ENCODE peak calls at places on chromosomes 11 and 22, in nine cellular contexts. One of them, this sample, is unnamed.

GRCh38 chr11:7793233-7793632 is 3.5 kb downstream of the OR5P2 start:
- DNase-seq in uterus: no peak
- DNase-seq in vagina: no peak
- DNase-seq in stomach: no peak
- DNase-seq in esophagus squamous epithelium: no peak
- DNase-seq in breast epithelium: no peak
- DNase-seq in ovary: no peak
- DNase-seq in K562: no peak
- DNase-seq in IMR-90: no peak
- DNase-seq in this sample: no peak

GRCh38 chr11:33687733-33688479 is 12.7 kb downstream of the C11orf91 start:
- DNase-seq in uterus: no peak
- DNase-seq in vagina: no peak
- DNase-seq in stomach: no peak
- DNase-seq in esophagus squamous epithelium: no peak
- DNase-seq in breast epithelium: no peak
- DNase-seq in ovary: no peak
- DNase-seq in K562: peak
- DNase-seq in IMR-90: peak
- DNase-seq in this sample: no peak

GRCh38 chr11:16184588-16184987 is 171.8 kb downstream of the SOX6 start:
- DNase-seq in uterus: no peak
- DNase-seq in vagina: no peak
- DNase-seq in stomach: no peak
- DNase-seq in esophagus squamous epithelium: no peak
- DNase-seq in breast epithelium: no peak
- DNase-seq in ovary: no peak
- DNase-seq in K562: no peak
- DNase-seq in IMR-90: peak
- DNase-seq in this sample: no peak

GRCh38 chr11:44463751-44464150 is 101.7 kb upstream of the CD82 start:
- DNase-seq in uterus: no peak
- DNase-seq in vagina: no peak
- DNase-seq in stomach: no peak
- DNase-seq in esophagus squamous epithelium: no peak
- DNase-seq in breast epithelium: no peak
- DNase-seq in ovary: no peak
- DNase-seq in K562: no peak
- DNase-seq in IMR-90: no peak
- DNase-seq in this sample: no peak

GRCh38 chr11:127345819-127346459 is 345.4 kb upstream of the KIRREL3 start:
- DNase-seq in uterus: no peak
- DNase-seq in vagina: no peak
- DNase-seq in stomach: no peak
- DNase-seq in esophagus squamous epithelium: no peak
- DNase-seq in breast epithelium: no peak
- DNase-seq in ovary: no peak
- DNase-seq in K562: peak
- DNase-seq in IMR-90: peak
- DNase-seq in this sample: peak

GRCh38 chr11:27904358-27905055 is 203.4 kb downstream of the KIF18A start:
- DNase-seq in uterus: no peak
- DNase-seq in vagina: no peak
- DNase-seq in stomach: no peak
- DNase-seq in esophagus squamous epithelium: no peak
- DNase-seq in breast epithelium: no peak
- DNase-seq in ovary: no peak
- DNase-seq in K562: no peak
- DNase-seq in IMR-90: peak
- DNase-seq in this sample: no peak

GRCh38 chr11:95778699-95779098 is 10.9 kb downstream of the FAM76B start:
- DNase-seq in uterus: no peak
- DNase-seq in vagina: no peak
- DNase-seq in stomach: no peak
- DNase-seq in esophagus squamous epithelium: no peak
- DNase-seq in breast epithelium: no peak
- DNase-seq in ovary: no peak
- DNase-seq in K562: no peak
- DNase-seq in IMR-90: no peak
- DNase-seq in this sample: no peak

GRCh38 chr22:39089928-39090327 is 7.1 kb upstream of the APOBEC3H start:
- DNase-seq in uterus: no peak
- DNase-seq in vagina: no peak
- DNase-seq in stomach: no peak
- DNase-seq in esophagus squamous epithelium: no peak
- DNase-seq in breast epithelium: no peak
- DNase-seq in ovary: no peak
- DNase-seq in K562: peak
- DNase-seq in IMR-90: no peak
- DNase-seq in this sample: no peak

GRCh38 chr11:3197878-3198528 is 20.6 kb downstream of the MRGPRG start:
- DNase-seq in uterus: no peak
- DNase-seq in vagina: no peak
- DNase-seq in stomach: no peak
- DNase-seq in esophagus squamous epithelium: no peak
- DNase-seq in breast epithelium: no peak
- DNase-seq in ovary: no peak
- DNase-seq in K562: peak
- DNase-seq in IMR-90: no peak
- DNase-seq in this sample: no peak

GRCh38 chr11:94604496-94604895 is 37.3 kb downstream of the PIWIL4 start:
- DNase-seq in uterus: no peak
- DNase-seq in vagina: no peak
- DNase-seq in stomach: no peak
- DNase-seq in esophagus squamous epithelium: no peak
- DNase-seq in breast epithelium: no peak
- DNase-seq in ovary: no peak
- DNase-seq in K562: no peak
- DNase-seq in IMR-90: peak
- DNase-seq in this sample: no peak

GRCh38 chr11:97833412-97833811 is 1187.3 kb upstream of the CNTN5 start:
- DNase-seq in uterus: no peak
- DNase-seq in vagina: no peak
- DNase-seq in stomach: no peak
- DNase-seq in esophagus squamous epithelium: no peak
- DNase-seq in breast epithelium: no peak
- DNase-seq in ovary: no peak
- DNase-seq in K562: no peak
- DNase-seq in IMR-90: no peak
- DNase-seq in this sample: no peak
- TF ChIP-seq POLR2A in uterus: no peak
- TF ChIP-seq POLR2A in vagina: no peak
- TF ChIP-seq POLR2A in stomach: no peak
- TF ChIP-seq POLR2A in esophagus squamous epithelium: no peak
- TF ChIP-seq POLR2A in breast epithelium: no peak
- TF ChIP-seq POLR2A in ovary: no peak
- TF ChIP-seq POLR2A in K562: no peak
- TF ChIP-seq POLR2A in IMR-90: no peak
- TF ChIP-seq POLR2A in this sample: no peak

DNA sequence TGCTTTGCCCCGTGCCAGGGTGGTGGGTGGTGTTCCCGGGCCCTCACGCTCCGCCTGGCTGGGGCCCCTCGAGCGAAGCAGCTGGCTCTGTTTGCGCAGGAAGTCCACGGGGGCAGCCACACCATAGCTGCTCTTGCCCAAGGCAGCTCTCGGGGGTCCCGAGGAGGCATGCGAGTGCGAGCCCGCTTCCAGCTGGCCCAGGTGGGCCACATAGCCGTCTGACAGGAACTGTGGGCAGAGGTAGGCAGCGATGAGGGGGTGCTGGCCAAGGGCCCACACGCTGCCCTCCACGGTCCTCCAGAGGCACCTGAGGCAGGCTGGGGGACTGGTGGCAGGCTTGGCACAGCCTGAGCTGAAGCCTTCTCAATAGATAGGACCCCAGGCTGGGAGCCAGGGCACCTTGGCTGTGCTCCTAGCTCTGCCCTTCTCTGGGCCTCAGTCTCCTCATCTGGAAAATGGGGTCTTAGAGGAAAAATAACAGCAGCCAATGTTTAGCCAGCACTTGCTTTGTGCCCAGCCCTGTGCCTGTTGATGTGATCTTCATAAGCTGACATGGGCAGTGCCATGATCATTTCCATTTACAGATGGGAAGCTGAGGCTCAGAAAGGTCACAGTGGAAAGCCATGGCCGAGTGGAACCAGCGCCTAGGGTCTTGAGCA is 9.4 kb downstream of the AIP start:
- DNase-seq in uterus: no peak
- DNase-seq in vagina: no peak
- DNase-seq in stomach: no peak
- DNase-seq in esophagus squamous epithelium: no peak
- DNase-seq in breast epithelium: no peak
- DNase-seq in ovary: no peak
- DNase-seq in K562: no peak
- DNase-seq in IMR-90: no peak
- DNase-seq in this sample: no peak
- H3K27ac ChIP-seq in uterus: no peak
- H3K27ac ChIP-seq in vagina: no peak
- H3K27ac ChIP-seq in stomach: no peak
- H3K27ac ChIP-seq in esophagus squamous epithelium: no peak
- H3K27ac ChIP-seq in breast epithelium: peak
- H3K27ac ChIP-seq in ovary: no peak
- H3K27ac ChIP-seq in K562: no peak
- H3K27ac ChIP-seq in IMR-90: no peak
- H3K27ac ChIP-seq in this sample: peak

GRCh38 chr22:40703174-40703573 is 23.9 kb downstream of the MCHR1 start:
- DNase-seq in uterus: no peak
- DNase-seq in vagina: no peak
- DNase-seq in stomach: no peak
- DNase-seq in esophagus squamous epithelium: no peak
- DNase-seq in breast epithelium: no peak
- DNase-seq in ovary: no peak
- DNase-seq in K562: no peak
- DNase-seq in IMR-90: no peak
- DNase-seq in this sample: no peak

GRCh38 chr22:40703731-40704130 is 24.4 kb downstream of the MCHR1 start:
- DNase-seq in uterus: no peak
- DNase-seq in vagina: no peak
- DNase-seq in stomach: no peak
- DNase-seq in esophagus squamous epithelium: no peak
- DNase-seq in breast epithelium: no peak
- DNase-seq in ovary: no peak
- DNase-seq in K562: no peak
- DNase-seq in IMR-90: no peak
- DNase-seq in this sample: no peak

GRCh38 chr22:40707154-40707553 is 27.9 kb downstream of the MCHR1 start:
- DNase-seq in uterus: no peak
- DNase-seq in vagina: no peak
- DNase-seq in stomach: no peak
- DNase-seq in esophagus squamous epithelium: no peak
- DNase-seq in breast epithelium: no peak
- DNase-seq in ovary: no peak
- DNase-seq in K562: no peak
- DNase-seq in IMR-90: no peak
- DNase-seq in this sample: no peak

GRCh38 chr22:40708177-40708576 is 28.9 kb downstream of the MCHR1 start:
- DNase-seq in uterus: no peak
- DNase-seq in vagina: no peak
- DNase-seq in stomach: no peak
- DNase-seq in esophagus squamous epithelium: no peak
- DNase-seq in breast epithelium: no peak
- DNase-seq in ovary: no peak
- DNase-seq in K562: no peak
- DNase-seq in IMR-90: no peak
- DNase-seq in this sample: no peak

GRCh38 chr22:40705918-40706682 is 26.8 kb downstream of the MCHR1 start:
- DNase-seq in uterus: no peak
- DNase-seq in vagina: no peak
- DNase-seq in stomach: no peak
- DNase-seq in esophagus squamous epithelium: no peak
- DNase-seq in breast epithelium: no peak
- DNase-seq in ovary: no peak
- DNase-seq in K562: no peak
- DNase-seq in IMR-90: no peak
- DNase-seq in this sample: no peak
- TF ChIP-seq POLR2A in uterus: no peak
- TF ChIP-seq POLR2A in vagina: no peak
- TF ChIP-seq POLR2A in stomach: no peak
- TF ChIP-seq POLR2A in esophagus squamous epithelium: no peak
- TF ChIP-seq POLR2A in breast epithelium: no peak
- TF ChIP-seq POLR2A in ovary: no peak
- TF ChIP-seq POLR2A in K562: no peak
- TF ChIP-seq POLR2A in IMR-90: no peak
- TF ChIP-seq POLR2A in this sample: no peak

GRCh38 chr22:36253523-36254490 is 874 bp downstream of the APOL1 start:
- DNase-seq in uterus: no peak
- DNase-seq in vagina: no peak
- DNase-seq in stomach: peak
- DNase-seq in esophagus squamous epithelium: no peak
- DNase-seq in breast epithelium: peak
- DNase-seq in ovary: peak
- DNase-seq in K562: no peak
- DNase-seq in IMR-90: no peak
- DNase-seq in this sample: no peak

GRCh38 chr22:36256474-36256873 is 3.5 kb downstream of the APOL1 start:
- DNase-seq in uterus: no peak
- DNase-seq in vagina: no peak
- DNase-seq in stomach: no peak
- DNase-seq in esophagus squamous epithelium: no peak
- DNase-seq in breast epithelium: no peak
- DNase-seq in ovary: no peak
- DNase-seq in K562: no peak
- DNase-seq in IMR-90: peak
- DNase-seq in this sample: no peak

GRCh38 chr22:36258750-36259619 is 6.1 kb downstream of the APOL1 start:
- DNase-seq in uterus: peak
- DNase-seq in vagina: no peak
- DNase-seq in stomach: no peak
- DNase-seq in esophagus squamous epithelium: no peak
- DNase-seq in breast epithelium: peak
- DNase-seq in ovary: peak
- DNase-seq in K562: peak
- DNase-seq in IMR-90: peak
- DNase-seq in this sample: no peak

GRCh38 chr22:36257308-36257707 is 4.4 kb downstream of the APOL1 start:
- DNase-seq in uterus: no peak
- DNase-seq in vagina: no peak
- DNase-seq in stomach: no peak
- DNase-seq in esophagus squamous epithelium: no peak
- DNase-seq in breast epithelium: peak
- DNase-seq in ovary: no peak
- DNase-seq in K562: no peak
- DNase-seq in IMR-90: no peak
- DNase-seq in this sample: no peak

DNA sequence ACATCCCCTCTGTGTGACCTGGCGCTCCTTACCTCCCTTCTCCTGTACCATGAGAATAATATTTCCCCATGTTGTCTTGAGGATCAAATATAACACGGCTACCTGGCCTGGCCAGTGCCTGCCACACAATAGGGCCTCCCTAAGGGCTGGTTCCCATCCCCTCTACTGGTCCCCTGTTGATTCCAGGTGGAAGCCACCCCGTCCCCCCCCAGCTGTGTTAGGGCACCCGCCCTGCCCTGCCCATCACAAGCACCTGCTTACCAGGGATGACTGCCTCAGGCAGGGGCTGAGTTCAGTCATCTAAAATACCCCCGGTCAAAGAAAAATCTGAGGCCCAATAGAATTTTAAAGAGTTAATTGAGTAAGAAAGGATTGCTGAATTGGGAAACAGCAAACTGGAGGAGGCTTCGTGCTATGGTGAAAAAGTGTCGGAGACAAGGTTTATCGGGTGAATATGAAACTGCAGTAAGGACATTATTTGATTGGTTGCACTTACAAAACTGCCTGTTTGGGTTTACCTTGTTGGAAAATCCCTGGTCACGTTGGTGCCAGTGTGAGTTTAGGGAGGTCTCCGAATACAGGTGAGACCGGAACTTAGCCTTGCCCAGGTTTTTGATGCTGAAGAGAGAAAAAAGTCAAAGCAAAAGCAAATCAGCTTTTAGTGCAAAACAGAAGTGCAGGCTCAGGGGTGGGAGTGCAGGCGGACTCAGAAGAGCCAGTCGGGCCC is 5.2 kb downstream of the APOL1 start:
- DNase-seq in uterus: no peak
- DNase-seq in vagina: no peak
- DNase-seq in stomach: no peak
- DNase-seq in esophagus squamous epithelium: no peak
- DNase-seq in breast epithelium: no peak
- DNase-seq in ovary: no peak
- DNase-seq in K562: no peak
- DNase-seq in IMR-90: no peak
- DNase-seq in this sample: no peak
- H3K27ac ChIP-seq in uterus: peak
- H3K27ac ChIP-seq in vagina: peak
- H3K27ac ChIP-seq in stomach: no peak
- H3K27ac ChIP-seq in esophagus squamous epithelium: peak
- H3K27ac ChIP-seq in breast epithelium: peak
- H3K27ac ChIP-seq in ovary: no peak
- H3K27ac ChIP-seq in K562: peak
- H3K27ac ChIP-seq in IMR-90: no peak
- H3K27ac ChIP-seq in this sample: no peak

This sample was measured in tibial nerve.